ENCODE peak calls at places on chromosome 16, in four cellular contexts. Z is NCI-H446, Y is skeletal muscle cell, O is cardiac muscle cell. A is an unnamed sample.

GRCh38 chr16:47004652-47005051 is 31.2 kb upstream of the DNAJA2 start:
- DNase-seq in Z (no peak), Y (no peak), O (no peak), A (no peak)

GRCh38 chr16:89049484-89050118 is 44.1 kb upstream of the ACSF3 start:
- DNase-seq in Z (no peak), Y (no peak), O (peak; percentile 3), A (no peak)

GRCh38 chr16:78503501-78504110 is 404.2 kb downstream of the WWOX start:
- DNase-seq in Z (no peak), Y (no peak), O (peak; percentile 82), A (peak; percentile 8)

GRCh38 chr16:72066747-72067146 is 3.7 kb downstream of the HPR start:
- DNase-seq in Z (no peak), Y (no peak), O (peak; percentile 64), A (no peak)

GRCh38 chr16:67910162-67910561 is 17.1 kb downstream of the PSKH1 start:
- DNase-seq in Z (no peak), Y (peak; percentile 72), O (peak; percentile 48), A (no peak)

GRCh38 chr16:71352466-71352865 is 6.1 kb upstream of the CALB2 start:
- DNase-seq in Z (no peak), Y (no peak), O (no peak), A (no peak)

GRCh38 chr16:88552815-88553214 is 17.4 kb upstream of the ZC3H18 start:
- DNase-seq in Z (no peak), Y (no peak), O (no peak), A (no peak)

GRCh38 chr16:3854740-3855139 is 25.8 kb downstream of the CREBBP start:
- DNase-seq in Z (no peak), Y (no peak), O (peak; percentile 55), A (no peak)

GRCh38 chr16:27518226-27518625 is 31.5 kb downstream of the GTF3C1 start:
- DNase-seq in Z (no peak), Y (no peak), O (no peak), A (no peak)

GRCh38 chr16:27925612-27926011 is 137.9 kb downstream of the GSG1L start:
- DNase-seq in Z (no peak), Y (no peak), O (no peak), A (no peak)

GRCh38 chr16:82657239-82657638 is 30.5 kb downstream of the CDH13 start:
- DNase-seq in Z (no peak), Y (no peak), O (peak; percentile 65), A (no peak)

GRCh38 chr16:8621221-8621571 is 302 bp upstream of the METTL22 start:
- DNase-seq in Z (no peak), Y (no peak), O (no peak), A (no peak)

A was measured in activated CD4-positive, CD25-positive, alpha-beta regulatory T cell.